ENCODE peak calls at places on chromosome 11, in eight cellular contexts. Z, I, O, R, Y, M, E and U are unnamed samples.

GRCh38 chr11:64924910-64925284 is 408 bp downstream of the PPP2R5B start:
- DNase-seq in E (no peak), O (no peak), R (no peak), Y (peak; percentile 76), Z (no peak), I (peak; percentile 63), M (no peak), U (no peak)

GRCh38 chr11:40732107-40732506 is 727.3 kb downstream of the LRRC4C start:
- DNase-seq in Z (no peak), I (no peak), E (no peak), M (no peak), O (no peak), R (no peak), Y (no peak), U (no peak)

GRCh38 chr11:67379061-67380058 is 6.0 kb upstream of the CLCF1 start:
- DNase-seq in Y (no peak), Z (no peak), M (no peak), R (no peak), O (no peak), I (peak; percentile 80), E (no peak), U (no peak)

GRCh38 chr11:100791103-100791502 is 104.0 kb downstream of the ARHGAP42 start:
- DNase-seq in M (no peak), E (no peak), O (no peak), Z (no peak), R (no peak), I (no peak), Y (no peak), U (no peak)

GRCh38 chr11:35227551-35228341 is 88.8 kb downstream of the CD44 start:
- DNase-seq in I (no peak), E (no peak), Y (no peak), R (no peak), Z (peak; percentile 55), O (no peak), M (no peak), U (no peak)

GRCh38 chr11:78834886-78835285 is 260.2 kb upstream of the NARS2 start:
- DNase-seq in M (no peak), Z (no peak), Y (no peak), R (no peak), I (no peak), O (no peak), E (no peak), U (no peak)

GRCh38 chr11:56841210-56841810 is 92.8 kb upstream of the OR9G4 start:
- DNase-seq in R (peak; percentile 52), M (peak; percentile 7), E (no peak), O (no peak), Z (peak; percentile 56), Y (no peak), I (peak; percentile 86), U (no peak)

GRCh38 chr11:106101797-106102196 is 24.3 kb downstream of the AASDHPPT start:
- DNase-seq in M (no peak), E (no peak), R (no peak), I (peak; percentile 22), Y (no peak), Z (peak; percentile 86), O (no peak), U (no peak)

GRCh38 chr11:67283490-67283963 is 5.6 kb upstream of the ANKRD13D start:
- DNase-seq in E (no peak), M (no peak), Y (peak; percentile 67), Z (no peak), R (no peak), I (no peak), O (no peak), U (no peak)

GRCh38 chr11:70471254-70471653 is 72.9 kb downstream of the CTTN start:
- DNase-seq in O (no peak), R (no peak), I (no peak), Y (peak; percentile 47), M (no peak), E (no peak), Z (no peak), U (no peak)

GRCh38 chr11:66523611-66524010 is 13.2 kb downstream of the BBS1 start:
- DNase-seq in I (no peak), R (no peak), Z (no peak), Y (no peak), M (no peak), O (no peak), E (no peak), U (no peak)

GRCh38 chr11:126160345-126161145 is 50.9 kb downstream of the RPUSD4 start:
- DNase-seq in I (no peak), O (no peak), Z (no peak), Y (no peak), M (no peak), E (no peak), R (no peak), U (no peak)

GRCh38 chr11:9264381-9265210 is 554 bp downstream of the DENND5A start:
- DNase-seq in E (peak; percentile 53), M (no peak), I (peak; percentile 96), Z (peak; percentile 81), R (no peak), Y (peak; percentile 87), O (peak; percentile 84), U (no peak)

GRCh38 chr11:97722065-97722464 is 1298.7 kb upstream of the CNTN5 start:
- DNase-seq in I (peak; percentile 79), M (no peak), E (no peak), R (peak; percentile 24), Y (no peak), O (no peak), Z (peak; percentile 89), U (no peak)

GRCh38 chr11:67316882-67317364 is 13.6 kb downstream of the SSH3 start:
- DNase-seq in R (no peak), Z (peak; percentile 52), Y (no peak), E (no peak), O (no peak), I (no peak), M (no peak), U (no peak)

GRCh38 chr11:30432716-30433115 is 109.8 kb downstream of the ARL14EP start:
- DNase-seq in M (no peak), R (no peak), Y (no peak), I (no peak), Z (no peak), E (no peak), O (no peak), U (no peak)

GRCh38 chr11:95715777-95716241 is 73.8 kb downstream of the FAM76B start:
- DNase-seq in I (peak; percentile 48), O (no peak), Z (no peak), R (peak; percentile 3), E (no peak), M (peak; percentile 89), Y (no peak), U (no peak)

GRCh38 chr11:31912808-31913207 is 101.7 kb upstream of the PAX6 start:
- DNase-seq in O (no peak), M (no peak), Z (no peak), R (no peak), Y (no peak), E (no peak), I (no peak), U (no peak)

DNA sequence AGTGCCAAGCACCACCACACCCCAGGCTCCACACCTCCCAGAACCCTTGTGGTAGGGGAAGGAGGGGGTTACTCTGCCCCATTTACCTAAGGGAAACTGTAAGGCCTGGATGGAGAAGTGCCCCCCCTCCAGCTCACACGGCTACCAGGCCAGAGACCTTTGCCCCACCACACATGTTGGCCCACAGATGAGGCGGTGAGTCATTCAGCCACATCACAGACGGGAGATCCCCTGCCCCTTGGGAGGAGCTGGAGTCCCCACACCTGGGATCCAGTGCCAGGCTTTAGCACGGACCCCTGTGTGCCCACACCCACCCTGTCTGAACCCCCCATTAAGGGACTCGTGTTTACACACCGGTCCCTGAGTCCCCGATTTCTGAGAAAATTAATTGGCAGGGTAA is 24.9 kb downstream of the CDKN1C start:
- DNase-seq in Z (peak; percentile 51), R (peak; percentile 57), E (no peak), Y (no peak), M (peak; percentile 11), I (peak; percentile 18), O (no peak), U (no peak)
- H3K27me3 ChIP-seq in Z (peaks cover 70% of the 10 kb centered on the region), R (peaks cover 11% of the 10 kb centered on the region), E (no peaks in the 10 kb centered on the region), Y (peaks cover 12% of the 10 kb centered on the region), M (no peaks in the 10 kb centered on the region), I (no peaks in the 10 kb centered on the region), O (no peaks in the 10 kb centered on the region), U (peaks cover 38% of the 10 kb centered on the region)

GRCh38 chr11:76800466-76801200 is 17.5 kb downstream of the TSKU start:
- DNase-seq in E (no peak), M (no peak), Y (no peak), Z (no peak), I (no peak), R (no peak), O (no peak), U (no peak)
- H3K27me3 ChIP-seq in E (no peaks in the 10 kb centered on the region), M (peaks cover 2% of the 10 kb centered on the region), Y (no peaks in the 10 kb centered on the region), Z (no peaks in the 10 kb centered on the region), I (no peaks in the 10 kb centered on the region), R (peaks cover 2% of the 10 kb centered on the region), O (no peaks in the 10 kb centered on the region), U (no peaks in the 10 kb centered on the region)

GRCh38 chr11:120196857-120197253 is 14.0 kb upstream of the OAF start:
- DNase-seq in O (no peak), M (no peak), R (no peak), Z (no peak), E (no peak), Y (no peak), I (no peak), U (no peak)

GRCh38 chr11:120192831-120193625 is 17.8 kb upstream of the OAF start:
- DNase-seq in I (no peak), R (peak; percentile 73), E (no peak), Y (no peak), O (no peak), Z (no peak), M (no peak), U (no peak)

GRCh38 chr11:120195601-120196289 is 15.1 kb upstream of the OAF start:
- DNase-seq in M (no peak), O (no peak), Y (no peak), Z (no peak), E (no peak), I (no peak), R (no peak), U (no peak)

GRCh38 chr11:120191058-120191457 is 19.8 kb upstream of the OAF start:
- DNase-seq in Z (no peak), E (no peak), R (no peak), O (no peak), M (no peak), Y (no peak), I (no peak), U (no peak)

GRCh38 chr11:120194166-120194565 is 16.7 kb upstream of the OAF start:
- DNase-seq in R (no peak), Y (no peak), M (no peak), Z (no peak), E (no peak), I (no peak), O (no peak), U (no peak)
- H3K27me3 ChIP-seq in R (no peaks in the 10 kb centered on the region), Y (no peaks in the 10 kb centered on the region), M (peaks cover 2% of the 10 kb centered on the region), Z (peaks cover 69% of the 10 kb centered on the region), E (no peaks in the 10 kb centered on the region), I (peaks cover 9% of the 10 kb centered on the region), O (no peaks in the 10 kb centered on the region), U (peaks cover 3% of the 10 kb centered on the region)

DNA sequence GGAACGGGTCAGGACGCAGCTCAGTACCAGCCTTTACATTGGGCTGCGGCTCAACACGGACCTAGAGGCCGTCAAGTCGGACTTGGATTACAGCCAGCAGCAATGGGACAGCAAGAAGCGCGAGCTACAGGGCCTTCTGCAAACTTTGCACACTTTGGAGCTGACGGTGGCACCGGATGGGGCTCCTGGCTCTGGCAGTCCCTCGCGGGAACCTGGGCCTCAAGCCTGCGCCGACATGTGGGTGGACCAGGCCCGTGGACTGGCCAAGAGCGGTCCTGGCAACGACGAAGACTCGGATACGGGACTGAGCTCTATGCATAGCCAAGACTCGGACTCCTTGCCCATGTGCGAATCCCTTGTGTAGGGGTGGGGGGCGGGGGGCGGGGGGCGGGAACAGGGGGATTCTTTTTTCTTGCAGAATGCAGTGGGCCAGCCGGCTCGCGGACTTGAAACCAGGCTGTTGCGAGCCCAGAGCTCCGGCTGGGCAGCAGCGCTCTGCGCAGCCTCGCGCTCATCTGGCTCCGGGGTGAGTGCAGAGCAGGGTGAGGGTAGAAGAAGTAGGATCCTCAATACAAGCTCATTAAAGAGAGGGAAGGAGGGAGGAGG is 1.7 kb downstream of the RASSF10 start:
- DNase-seq in E (no peak), M (no peak), Y (no peak), O (no peak), R (no peak), I (no peak), Z (no peak), U (no peak)
- H3K27me3 ChIP-seq in E (peaks cover 7% of the 10 kb centered on the region), M (peaks cover 4% of the 10 kb centered on the region), Y (peaks cover 36% of the 10 kb centered on the region), O (peaks cover 3% of the 10 kb centered on the region), R (no peaks in the 10 kb centered on the region), I (peaks cover 90% of the 10 kb centered on the region), Z (peaks cover 83% of the 10 kb centered on the region), U (peaks cover 76% of the 10 kb centered on the region)